ENCODE peak calls at places on chromosomes 12 and 14, in seven cellular contexts. S, G, L, F, I, R and W are unnamed samples.
A peak's percentile ranks its signal among the peaks of the same experiment; 100 is the strongest.

GRCh38 chr14:37116933-37117844 is 55.2 kb downstream of the SLC25A21 start:
- DNase-seq in S (no peak), G (no peak), L (no peak), F (no peak), I (peak; percentile 74), R (no peak), W (no peak)

GRCh38 chr14:77037886-77038511 is 9.5 kb upstream of the IRF2BPL start:
- DNase-seq in S (no peak), G (no peak), L (no peak), F (no peak), I (no peak), R (peak; percentile 58), W (no peak)

GRCh38 chr12:61311413-61311812 is 948.8 kb upstream of the USP15 start:
- DNase-seq in S (no peak), G (no peak), L (no peak), F (no peak), I (no peak), R (no peak), W (no peak)

GRCh38 chr12:105622846-105623245 is 292.4 kb downstream of the C12orf75 start:
- DNase-seq in S (no peak), G (no peak), L (no peak), F (no peak), I (no peak), R (no peak), W (no peak)

GRCh38 chr12:51887476-51888315 is at the start of gene ANKRD33:
- DNase-seq in S (no peak), G (no peak), L (peak; percentile 43), F (no peak), I (no peak), R (no peak), W (no peak)

GRCh38 chr14:49612251-49612650 is 8.2 kb downstream of the RPL36AL start:
- DNase-seq in S (no peak), G (no peak), L (no peak), F (no peak), I (no peak), R (no peak), W (no peak)

GRCh38 chr14:23054000-23054811 is 3.1 kb downstream of the CDH24 start:
- DNase-seq in S (no peak), G (no peak), L (peak; percentile 45), F (no peak), I (no peak), R (no peak), W (no peak)

GRCh38 chr12:114936148-114937099 is 252.4 kb upstream of the TBX3 start:
- DNase-seq in S (no peak), G (no peak), L (no peak), F (no peak), I (no peak), R (no peak), W (no peak)

GRCh38 chr14:33851931-33852330 is 98.9 kb downstream of the EGLN3 start:
- DNase-seq in S (no peak), G (no peak), L (no peak), F (no peak), I (no peak), R (no peak), W (no peak)

GRCh38 chr12:75951399-75952228 is 80.0 kb downstream of the PHLDA1 start:
- DNase-seq in S (no peak), G (no peak), L (no peak), F (no peak), I (peak; percentile 61), R (no peak), W (no peak)

GRCh38 chr12:105100207-105100985 is 7.1 kb upstream of the WASHC4 start:
- DNase-seq in S (no peak), G (no peak), L (no peak), F (no peak), I (peak; percentile 52), R (no peak), W (no peak)

GRCh38 chr12:3341594-3341993 is 149.4 kb upstream of the PRMT8 start:
- DNase-seq in S (no peak), G (peak; percentile 2), L (no peak), F (no peak), I (no peak), R (no peak), W (no peak)

GRCh38 chr14:94541234-94541975 is 19.8 kb upstream of the SERPINA4 start:
- DNase-seq in S (no peak), G (no peak), L (no peak), F (no peak), I (no peak), R (no peak), W (no peak)

GRCh38 chr14:61326847-61327246 is 5.5 kb downstream of the PRKCH start:
- DNase-seq in S (no peak), G (no peak), L (no peak), F (no peak), I (no peak), R (no peak), W (no peak)